ENCODE peak calls at places on chromosomes 11 and 22, in five cellular contexts. One of them, this sample, is unnamed.

GRCh38 chr11:37110383-37110782 is 512.3 kb upstream of the RAG2 start:
- DNase-seq in IMR-90: no peak
- DNase-seq in testis: no peak
- DNase-seq in fibroblast of lung: no peak
- DNase-seq in GM23338: no peak
- DNase-seq in this sample: no peak

GRCh38 chr11:3786781-3787428 is 10.4 kb downstream of the NUP98 start:
- DNase-seq in IMR-90: no peak
- DNase-seq in testis: no peak
- DNase-seq in fibroblast of lung: peak; percentile 61
- DNase-seq in GM23338: no peak
- DNase-seq in this sample: no peak

GRCh38 chr11:74282421-74282820 is 29.0 kb downstream of the P4HA3 start:
- DNase-seq in IMR-90: no peak
- DNase-seq in testis: no peak
- DNase-seq in fibroblast of lung: no peak
- DNase-seq in GM23338: no peak
- DNase-seq in this sample: no peak

GRCh38 chr11:45178890-45179663 is 32.6 kb downstream of the PRDM11 start:
- DNase-seq in IMR-90: peak; percentile 71
- DNase-seq in testis: no peak
- DNase-seq in fibroblast of lung: peak; percentile 84
- DNase-seq in GM23338: peak; percentile 11
- DNase-seq in this sample: no peak

GRCh38 chr22:49934891-49935557 is 16.6 kb downstream of the CRELD2 start:
- DNase-seq in IMR-90: peak; percentile 39
- DNase-seq in testis: peak; percentile 77
- DNase-seq in fibroblast of lung: peak; percentile 43
- DNase-seq in GM23338: peak; percentile 86
- DNase-seq in this sample: peak; percentile 81

GRCh38 chr22:45575173-45575572 is 72.5 kb downstream of the FBLN1 start:
- DNase-seq in IMR-90: no peak
- DNase-seq in testis: no peak
- DNase-seq in fibroblast of lung: no peak
- DNase-seq in GM23338: no peak
- DNase-seq in this sample: no peak

GRCh38 chr11:102846292-102846691 is 2.9 kb upstream of the MMP3 start:
- DNase-seq in IMR-90: peak; percentile 16
- DNase-seq in testis: no peak
- DNase-seq in fibroblast of lung: peak; percentile 59
- DNase-seq in GM23338: no peak
- DNase-seq in this sample: no peak

GRCh38 chr11:13324141-13324540 is 46.6 kb downstream of the BMAL1 start:
- DNase-seq in IMR-90: no peak
- DNase-seq in testis: no peak
- DNase-seq in fibroblast of lung: no peak
- DNase-seq in GM23338: no peak
- DNase-seq in this sample: no peak

GRCh38 chr11:75014129-75014528 is 25.4 kb downstream of the NEU3 start:
- DNase-seq in IMR-90: peak; percentile 95
- DNase-seq in testis: no peak
- DNase-seq in fibroblast of lung: peak; percentile 81
- DNase-seq in GM23338: no peak
- DNase-seq in this sample: peak; percentile 42

GRCh38 chr22:47071078-47071811 is 308.8 kb downstream of the TBC1D22A start:
- DNase-seq in IMR-90: no peak
- DNase-seq in testis: no peak
- DNase-seq in fibroblast of lung: peak; percentile 51
- DNase-seq in GM23338: no peak
- DNase-seq in this sample: no peak

GRCh38 chr22:42895087-42895486 is 38.0 kb upstream of the ARFGAP3 start:
- DNase-seq in IMR-90: no peak
- DNase-seq in testis: no peak
- DNase-seq in fibroblast of lung: no peak
- DNase-seq in GM23338: no peak
- DNase-seq in this sample: no peak

GRCh38 chr22:49589811-49590210 is 237.9 kb downstream of the BRD1 start:
- DNase-seq in IMR-90: no peak
- DNase-seq in testis: no peak
- DNase-seq in fibroblast of lung: no peak
- DNase-seq in GM23338: no peak
- DNase-seq in this sample: no peak

GRCh38 chr11:1179641-1180040 is 21.9 kb downstream of the MUC5AC start:
- DNase-seq in IMR-90: no peak
- DNase-seq in testis: no peak
- DNase-seq in fibroblast of lung: no peak
- DNase-seq in GM23338: no peak
- DNase-seq in this sample: no peak

GRCh38 chr11:63945482-63946163 is 6.8 kb downstream of the NAA40 start:
- DNase-seq in IMR-90: peak; percentile 68
- DNase-seq in testis: peak; percentile 85
- DNase-seq in fibroblast of lung: peak; percentile 58
- DNase-seq in GM23338: peak; percentile 90
- DNase-seq in this sample: peak; percentile 69

GRCh38 chr11:19919050-19919561 is 206.5 kb downstream of the NAV2 start:
- DNase-seq in IMR-90: peak; percentile 98
- DNase-seq in testis: no peak
- DNase-seq in fibroblast of lung: peak; percentile 100
- DNase-seq in GM23338: no peak
- DNase-seq in this sample: peak; percentile 90

GRCh38 chr11:116657842-116658825 is 114.7 kb downstream of the BUD13 start:
- DNase-seq in IMR-90: no peak
- DNase-seq in testis: no peak
- DNase-seq in fibroblast of lung: no peak
- DNase-seq in GM23338: no peak
- DNase-seq in this sample: no peak

GRCh38 chr11:47005441-47005840 is 68.9 kb downstream of the CSTPP1 start:
- DNase-seq in IMR-90: no peak
- DNase-seq in testis: no peak
- DNase-seq in fibroblast of lung: no peak
- DNase-seq in GM23338: no peak
- DNase-seq in this sample: no peak

GRCh38 chr11:16883179-16883578 is 131.0 kb downstream of the PLEKHA7 start:
- DNase-seq in IMR-90: no peak
- DNase-seq in testis: peak; percentile 42
- DNase-seq in fibroblast of lung: no peak
- DNase-seq in GM23338: peak; percentile 51
- DNase-seq in this sample: peak; percentile 11

GRCh38 chr22:49398646-49399045 is 429.0 kb downstream of the BRD1 start:
- DNase-seq in IMR-90: no peak
- DNase-seq in testis: no peak
- DNase-seq in fibroblast of lung: no peak
- DNase-seq in GM23338: no peak
- DNase-seq in this sample: no peak

GRCh38 chr22:49670610-49671330 is 156.9 kb downstream of the BRD1 start:
- DNase-seq in IMR-90: no peak
- DNase-seq in testis: no peak
- DNase-seq in fibroblast of lung: no peak
- DNase-seq in GM23338: no peak
- DNase-seq in this sample: no peak

GRCh38 chr11:77967753-77968152 is 26.7 kb downstream of the INTS4 start:
- DNase-seq in IMR-90: no peak
- DNase-seq in testis: no peak
- DNase-seq in fibroblast of lung: no peak
- DNase-seq in GM23338: no peak
- DNase-seq in this sample: no peak

GRCh38 chr11:60970369-60970774 is 1.1 kb upstream of the CD6 start:
- DNase-seq in IMR-90: peak; percentile 29
- DNase-seq in testis: peak; percentile 75
- DNase-seq in fibroblast of lung: peak; percentile 8
- DNase-seq in GM23338: peak; percentile 73
- DNase-seq in this sample: peak; percentile 26

GRCh38 chr11:111733655-111734088 is 32.5 kb downstream of the PPP2R1B start:
- DNase-seq in IMR-90: no peak
- DNase-seq in testis: no peak
- DNase-seq in fibroblast of lung: no peak
- DNase-seq in GM23338: no peak
- DNase-seq in this sample: peak; percentile 19

GRCh38 chr11:69618237-69618636 is 22.7 kb upstream of the CCND1 start:
- DNase-seq in IMR-90: no peak
- DNase-seq in testis: no peak
- DNase-seq in fibroblast of lung: no peak
- DNase-seq in GM23338: no peak
- DNase-seq in this sample: no peak

GRCh38 chr11:8382436-8383053 is 118.9 kb upstream of the LMO1 start:
- DNase-seq in IMR-90: peak; percentile 33
- DNase-seq in testis: no peak
- DNase-seq in fibroblast of lung: peak; percentile 70
- DNase-seq in GM23338: no peak
- DNase-seq in this sample: peak; percentile 33

GRCh38 chr11:100778386-100778785 is 91.3 kb downstream of the ARHGAP42 start:
- DNase-seq in IMR-90: no peak
- DNase-seq in testis: no peak
- DNase-seq in fibroblast of lung: no peak
- DNase-seq in GM23338: no peak
- DNase-seq in this sample: no peak

GRCh38 chr11:92657226-92657625 is 312.2 kb upstream of the MTNR1B start:
- DNase-seq in IMR-90: no peak
- DNase-seq in testis: no peak
- DNase-seq in fibroblast of lung: no peak
- DNase-seq in GM23338: no peak
- DNase-seq in this sample: no peak

GRCh38 chr11:60056349-60056969 is at the start of gene MS4A3:
- DNase-seq in IMR-90: no peak
- DNase-seq in testis: no peak
- DNase-seq in fibroblast of lung: no peak
- DNase-seq in GM23338: no peak
- DNase-seq in this sample: no peak

GRCh38 chr22:24289781-24290181 is 19.1 kb downstream of the SPECC1L start:
- DNase-seq in IMR-90: no peak
- DNase-seq in testis: no peak
- DNase-seq in fibroblast of lung: peak; percentile 63
- DNase-seq in GM23338: no peak
- DNase-seq in this sample: peak; percentile 28

DNA sequence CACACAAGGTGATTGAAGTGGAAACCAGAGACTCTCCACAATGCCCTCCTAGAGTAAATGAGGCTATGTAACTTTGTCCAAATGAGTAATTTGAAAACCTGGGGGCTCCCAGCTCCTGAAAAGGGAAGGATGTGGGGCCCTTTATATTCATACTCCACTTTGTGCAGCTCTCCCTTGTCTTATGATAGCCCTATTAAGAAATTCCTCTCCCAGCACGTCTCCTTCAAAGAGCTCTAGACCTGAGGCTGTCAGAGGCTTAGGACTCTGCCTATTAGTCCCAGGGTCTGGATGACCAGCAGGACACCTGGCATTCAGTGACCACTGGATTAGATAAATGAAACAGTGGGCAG is 2.1 kb downstream of the SLC43A1 start:
- DNase-seq in IMR-90: no peak
- DNase-seq in testis: no peak
- DNase-seq in fibroblast of lung: no peak
- DNase-seq in GM23338: no peak
- DNase-seq in this sample: no peak
- H3K4me3 ChIP-seq in IMR-90: no peak overlapping the region
- H3K4me3 ChIP-seq in testis: no peak overlapping the region
- H3K4me3 ChIP-seq in fibroblast of lung: peak overlapping the region; percentile 80
- H3K4me3 ChIP-seq in GM23338: peak overlapping the region; percentile 86
- H3K4me3 ChIP-seq in this sample: no peak overlapping the region

DNA sequence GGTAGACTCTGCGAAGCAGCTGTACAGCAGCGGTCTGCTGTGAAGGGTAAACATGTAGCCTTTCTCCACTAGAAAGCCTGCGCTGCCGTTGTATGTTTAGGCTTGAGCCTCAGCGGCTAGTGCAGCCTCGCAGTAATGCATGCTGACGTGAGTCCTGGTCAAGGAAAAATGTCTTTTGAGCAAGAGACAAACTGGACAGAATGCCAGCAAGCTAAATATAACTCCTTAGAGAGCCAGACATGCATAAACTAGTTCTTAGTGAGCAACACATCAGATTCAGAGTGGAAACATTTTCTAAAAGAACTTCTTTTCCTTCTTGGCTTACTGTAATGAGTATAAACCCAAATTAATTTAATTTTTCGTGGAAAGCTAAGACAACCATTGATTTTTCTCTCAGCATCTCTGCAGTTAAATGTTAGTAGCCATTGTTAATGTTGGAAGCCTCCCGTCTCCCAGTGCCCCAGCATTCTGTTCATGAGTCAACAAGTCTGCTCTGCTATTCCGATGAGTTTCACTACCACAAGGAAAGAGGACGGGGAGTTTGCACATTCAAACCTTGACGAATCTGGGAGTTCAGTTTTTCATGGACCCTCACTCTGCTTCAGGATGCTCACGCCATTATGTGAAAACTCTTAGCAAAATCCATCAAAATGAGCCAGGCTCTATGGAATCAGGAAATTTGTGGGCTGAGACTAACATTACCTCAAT is 51.4 kb downstream of the JAM3 start:
- DNase-seq in IMR-90: peak; percentile 97
- DNase-seq in testis: peak; percentile 75
- DNase-seq in fibroblast of lung: peak; percentile 97
- DNase-seq in GM23338: no peak
- DNase-seq in this sample: peak; percentile 9
- H3K27me3 ChIP-seq in IMR-90: no peaks in the 10 kb centered on the region
- H3K27me3 ChIP-seq in testis: no peaks in the 10 kb centered on the region
- H3K27me3 ChIP-seq in fibroblast of lung: no peaks in the 10 kb centered on the region
- H3K27me3 ChIP-seq in GM23338: peaks cover 9% of the 10 kb centered on the region
- H3K27me3 ChIP-seq in this sample: no peaks in the 10 kb centered on the region

GRCh38 chr22:38062782-38063181 is 5.6 kb downstream of the PICK1 start:
- DNase-seq in IMR-90: no peak
- DNase-seq in testis: peak; percentile 69
- DNase-seq in fibroblast of lung: no peak
- DNase-seq in GM23338: no peak
- DNase-seq in this sample: no peak
- H3K36me3 ChIP-seq in IMR-90: peaks cover 19% of the 10 kb centered on the region
- H3K36me3 ChIP-seq in testis: no peaks in the 10 kb centered on the region
- H3K36me3 ChIP-seq in fibroblast of lung: peaks cover 1% of the 10 kb centered on the region
- H3K36me3 ChIP-seq in GM23338: no peaks in the 10 kb centered on the region
- H3K36me3 ChIP-seq in this sample: no peaks in the 10 kb centered on the region

GRCh38 chr11:72243567-72244316 is at the start of gene PHOX2A:
- DNase-seq in IMR-90: no peak
- DNase-seq in testis: no peak
- DNase-seq in fibroblast of lung: no peak
- DNase-seq in GM23338: peak; percentile 53
- DNase-seq in this sample: no peak
- H3K4me3 ChIP-seq in IMR-90: peak within 1 kb of the TSS; percentile 20
- H3K4me3 ChIP-seq in testis: peak within 1 kb of the TSS; percentile 55
- H3K4me3 ChIP-seq in fibroblast of lung: no peak within 1 kb of the TSS
- H3K4me3 ChIP-seq in GM23338: peak within 1 kb of the TSS; percentile 84
- H3K4me3 ChIP-seq in this sample: no peak within 1 kb of the TSS

This sample was measured in MG63.